ENCODE peak calls at places on chromosomes 16 and 17, in four cellular contexts. H is fibroblast of the conjunctiva, S is body of pancreas, D is RPMI8226. T is an unnamed sample.

GRCh38 chr17:43217614-43218087 is 6.0 kb downstream of the TMEM106A start:
- DNase-seq in S (no peak), D (no peak), H (no peak), T (no peak)

GRCh38 chr16:85615014-85615851 is 2.1 kb downstream of the GSE1 start:
- DNase-seq in S (peak), D (no peak), H (no peak), T (no peak)

GRCh38 chr16:56903866-56904265 is 28.1 kb upstream of the HERPUD1 start:
- DNase-seq in S (no peak), D (no peak), H (no peak), T (no peak)

GRCh38 chr17:8726951-8727555 is 17.6 kb downstream of the CCDC42 start:
- DNase-seq in H (peak), S (no peak), D (no peak), T (no peak)

GRCh38 chr16:76157629-76158028 is 119.6 kb upstream of the CNTNAP4 start:
- DNase-seq in D (peak), S (no peak), H (no peak), T (no peak)

GRCh38 chr16:71214771-71215381 is 15.6 kb downstream of the HYDIN start:
- DNase-seq in H (no peak), S (no peak), D (no peak), T (no peak)

GRCh38 chr16:14106457-14106856 is 35.3 kb downstream of the MRTFB start:
- DNase-seq in D (no peak), S (no peak), H (peak), T (no peak)

GRCh38 chr16:24986512-24987303 is 28.5 kb downstream of the ARHGAP17 start:
- DNase-seq in D (no peak), S (peak), H (peak), T (no peak)

GRCh38 chr16:21128991-21129390 is 21.7 kb downstream of the DNAH3 start:
- DNase-seq in D (no peak), S (no peak), H (no peak), T (no peak)

GRCh38 chr16:87765776-87766484 is at the start of gene KLHDC4:
- DNase-seq in S (peak), H (peak), D (peak), T (peak)

GRCh38 chr17:73592531-73592961 is 51.7 kb downstream of the SDK2 start:
- DNase-seq in H (no peak), D (no peak), S (no peak), T (no peak)

GRCh38 chr17:73071387-73071999 is 21.0 kb downstream of the SLC39A11 start:
- DNase-seq in S (no peak), D (no peak), H (no peak), T (no peak)

GRCh38 chr17:35947156-35947585 is 3.7 kb upstream of the LYZL6 start:
- DNase-seq in S (peak), D (peak), H (peak), T (peak)

GRCh38 chr17:64787255-64787920 is 125.3 kb upstream of the SMURF2 start:
- DNase-seq in S (no peak), D (no peak), H (no peak), T (no peak)